ENCODE peak calls at places on chromosomes 12 and 14, in five cellular contexts. L, J, R, F and Q are unnamed samples.

GRCh38 chr12:75790219-75790618 is 241.4 kb downstream of the PHLDA1 start:
- DNase-seq in J (no peak), R (no peak), L (peak; percentile 37), F (no peak), Q (no peak)

GRCh38 chr12:65055874-65056273 is 65.2 kb downstream of the WIF1 start:
- DNase-seq in R (no peak), L (no peak), F (no peak), J (no peak), Q (no peak)

GRCh38 chr12:76883826-76884225 is 5.0 kb upstream of the CSRP2 start:
- DNase-seq in F (peak; percentile 43), J (no peak), R (no peak), L (peak; percentile 78), Q (peak; percentile 15)

GRCh38 chr12:49909328-49909727 is 5.6 kb upstream of the FAIM2 start:
- DNase-seq in F (no peak), J (no peak), L (no peak), R (no peak), Q (no peak)

GRCh38 chr14:103544627-103545218 is 15.7 kb downstream of the TRMT61A start:
- DNase-seq in L (no peak), F (no peak), J (no peak), R (no peak), Q (no peak)

GRCh38 chr12:42143401-42144173 is 1.1 kb downstream of the GXYLT1 start:
- DNase-seq in F (no peak), R (no peak), L (peak; percentile 27), J (no peak), Q (no peak)

GRCh38 chr12:32586390-32586789 is 92.7 kb upstream of the DNM1L start:
- DNase-seq in L (peak; percentile 75), J (no peak), F (no peak), R (no peak), Q (no peak)

GRCh38 chr12:111775205-111776193 is 8.8 kb downstream of the ALDH2 start:
- DNase-seq in F (peak; percentile 78), R (peak; percentile 83), J (peak; percentile 82), L (peak; percentile 84), Q (peak; percentile 49)

GRCh38 chr12:94845110-94845509 is 158.4 kb downstream of the NDUFA12 start:
- DNase-seq in J (no peak), L (no peak), F (no peak), R (no peak), Q (no peak)

GRCh38 chr12:752673-753400 is 458 bp downstream of the WNK1 start:
- DNase-seq in L (peak; percentile 36), J (no peak), F (peak; percentile 61), R (peak; percentile 36), Q (peak; percentile 17)

GRCh38 chr14:103401223-103402214 is 16.3 kb downstream of the MARK3 start:
- DNase-seq in F (no peak), J (peak; percentile 39), R (no peak), L (peak; percentile 89), Q (no peak)

GRCh38 chr12:40162022-40162421 is 56.1 kb upstream of the SLC2A13 start:
- DNase-seq in J (no peak), L (no peak), R (no peak), F (no peak), Q (no peak)

GRCh38 chr14:104897286-104898194 is 27.1 kb upstream of the PLD4 start:
- DNase-seq in J (no peak), L (no peak), R (peak; percentile 13), F (peak; percentile 22), Q (no peak)

GRCh38 chr14:69945347-69945746 is 66.1 kb downstream of the SMOC1 start:
- DNase-seq in R (no peak), L (no peak), J (no peak), F (no peak), Q (no peak)

GRCh38 chr12:96237465-96238077 is 43.4 kb downstream of the ELK3 start:
- DNase-seq in J (peak; percentile 81), F (peak; percentile 72), L (peak; percentile 98), R (peak; percentile 81), Q (no peak)

GRCh38 chr12:106954462-106955376 is 988 bp upstream of the TMEM263 start:
- DNase-seq in L (peak; percentile 42), F (peak; percentile 56), J (no peak), R (peak; percentile 29), Q (peak; percentile 31)

GRCh38 chr14:72714871-72715214 is 179.1 kb downstream of the DPF3 start:
- DNase-seq in L (no peak), F (no peak), J (no peak), R (no peak), Q (no peak)

GRCh38 chr12:38282886-38283285 is 33.7 kb upstream of the ALG10B start:
- DNase-seq in F (no peak), J (no peak), L (no peak), R (no peak), Q (no peak)

GRCh38 chr12:111204684-111205305 is 164.1 kb downstream of the PHETA1 start:
- DNase-seq in F (no peak), J (no peak), L (no peak), R (no peak), Q (no peak)

GRCh38 chr12:103102225-103102744 is 144.8 kb downstream of the ASCL1 start:
- DNase-seq in J (no peak), R (no peak), L (no peak), F (no peak), Q (no peak)

GRCh38 chr14:54699735-54700134 is 132.8 kb downstream of the SAMD4A start:
- DNase-seq in L (no peak), F (no peak), R (no peak), J (no peak), Q (no peak)

GRCh38 chr14:74763803-74764531 is 851 bp downstream of the YLPM1 start:
- DNase-seq in L (peak; percentile 22), F (peak; percentile 25), R (peak; percentile 14), J (no peak), Q (peak; percentile 11)

GRCh38 chr12:62239571-62239970 is 20.6 kb upstream of the USP15 start:
- DNase-seq in J (no peak), F (no peak), R (no peak), L (no peak), Q (no peak)

GRCh38 chr12:110107369-110108281 is 16.5 kb upstream of the IFT81 start:
- DNase-seq in R (no peak), L (peak; percentile 99), F (peak; percentile 82), J (peak; percentile 67), Q (peak; percentile 59)

GRCh38 chr12:131793623-131794022 is 34.6 kb upstream of the MMP17 start:
- DNase-seq in F (no peak), R (no peak), L (peak; percentile 63), J (no peak), Q (no peak)

GRCh38 chr12:53938276-53939140 is at the start of gene HOXC13:
- DNase-seq in L (peak; percentile 68), R (peak; percentile 94), F (peak; percentile 68), J (no peak), Q (no peak)

GRCh38 chr12:19779393-19780056 is 340.2 kb downstream of the AEBP2 start:
- DNase-seq in L (no peak), J (no peak), F (no peak), R (no peak), Q (no peak)

GRCh38 chr14:90705052-90705392 is 111.2 kb downstream of the TTC7B start:
- DNase-seq in L (no peak), J (no peak), F (no peak), R (no peak), Q (no peak)

GRCh38 chr12:15636060-15636890 is 152.9 kb downstream of the EPS8 start:
- DNase-seq in F (no peak), R (no peak), L (peak; percentile 31), J (no peak), Q (no peak)

GRCh38 chr12:851343-851742 is 98.2 kb downstream of the RAD52 start:
- DNase-seq in J (peak; percentile 7), F (no peak), R (no peak), L (peak; percentile 25), Q (no peak)

GRCh38 chr14:103259184-103259583 is 74.9 kb upstream of the EIF5 start:
- DNase-seq in J (no peak), F (peak; percentile 11), R (no peak), L (no peak), Q (no peak)

GRCh38 chr14:43539210-43539609 is 967.9 kb downstream of the FSCB start:
- DNase-seq in R (peak; percentile 27), F (peak; percentile 38), L (peak; percentile 1), J (no peak), Q (peak; percentile 29)

GRCh38 chr14:64983439-64984310 is 3.0 kb upstream of the FNTB start:
- DNase-seq in L (peak; percentile 67), R (no peak), F (peak; percentile 44), J (no peak), Q (no peak)

GRCh38 chr12:132161796-132162507 is 17.7 kb downstream of the NOC4L start:
- DNase-seq in J (no peak), R (no peak), L (no peak), F (no peak), Q (no peak)

GRCh38 chr12:67747869-67748760 is 99.6 kb downstream of the DYRK2 start:
- DNase-seq in F (peak; percentile 71), R (no peak), J (no peak), L (peak; percentile 64), Q (no peak)

GRCh38 chr12:100154472-100155247 is 12.0 kb upstream of the BLTP3B start:
- DNase-seq in J (no peak), L (peak; percentile 62), F (peak; percentile 84), R (peak; percentile 31), Q (peak; percentile 70)

GRCh38 chr14:67943947-67944346 is 124.4 kb downstream of the RAD51B start:
- DNase-seq in R (peak; percentile 88), F (peak; percentile 87), J (peak; percentile 65), L (peak; percentile 88), Q (peak; percentile 92)

GRCh38 chr12:116087399-116087798 is 190.1 kb downstream of the MED13L start:
- DNase-seq in L (no peak), F (no peak), R (no peak), J (no peak), Q (no peak)

GRCh38 chr12:92551210-92551609 is 151.6 kb upstream of the PLEKHG7 start:
- DNase-seq in J (no peak), R (no peak), F (no peak), L (no peak), Q (no peak)

GRCh38 chr12:92551853-92552397 is 150.9 kb upstream of the PLEKHG7 start:
- DNase-seq in J (no peak), L (peak; percentile 42), R (no peak), F (peak; percentile 45), Q (no peak)

GRCh38 chr12:92553389-92553788 is 149.4 kb upstream of the PLEKHG7 start:
- DNase-seq in F (peak; percentile 56), L (no peak), J (no peak), R (peak; percentile 65), Q (no peak)

GRCh38 chr12:92554316-92554905 is 148.4 kb upstream of the PLEKHG7 start:
- DNase-seq in J (no peak), R (no peak), F (no peak), L (peak; percentile 44), Q (no peak)

GRCh38 chr12:92552412-92553108 is 150.2 kb upstream of the PLEKHG7 start:
- DNase-seq in R (no peak), L (no peak), J (no peak), F (no peak), Q (no peak)
- H3K4me3 ChIP-seq in R (no peak overlapping the region), L (no peak overlapping the region), J (no peak overlapping the region), F (no peak overlapping the region), Q (no peak overlapping the region)

GRCh38 chr12:6602526-6602925 is 4.7 kb downstream of the CHD4 start:
- DNase-seq in L (no peak), J (no peak), F (no peak), R (no peak), Q (no peak)
- H3K4me3 ChIP-seq in L (no peak overlapping the region), J (no peak overlapping the region), F (no peak overlapping the region), R (no peak overlapping the region), Q (no peak overlapping the region)

GRCh38 chr12:92650228-92650822 is 52.5 kb upstream of the PLEKHG7 start:
- DNase-seq in R (no peak), L (no peak), F (no peak), J (no peak), Q (no peak)
- H3K4me3 ChIP-seq in R (no peak overlapping the region), L (no peak overlapping the region), F (no peak overlapping the region), J (no peak overlapping the region), Q (no peak overlapping the region)

GRCh38 chr14:81273961-81274360 is 53.2 kb upstream of the GTF2A1 start:
- DNase-seq in J (no peak), R (no peak), L (no peak), F (no peak), Q (no peak)
- H3K4me3 ChIP-seq in J (no peak overlapping the region), R (no peak overlapping the region), L (no peak overlapping the region), F (no peak overlapping the region), Q (no peak overlapping the region)